ENCODE peak calls at places on chromosome 21, in eight cellular contexts. One of them, this sample, is unnamed.

GRCh38 chr21:32392880-32393676 is at the start of gene URB1:
- DNase-seq in fibroblast of lung: peak
- DNase-seq in dorsolateral prefrontal cortex: peak
- DNase-seq in thoracic aorta: peak
- DNase-seq in CD8-positive, alpha-beta memory T cell: peak
- DNase-seq in spleen: peak
- DNase-seq in SK-N-SH: peak
- DNase-seq in uterus: peak
- DNase-seq in this sample: peak

GRCh38 chr21:31945576-31945975 is 72.8 kb downstream of the HUNK start:
- DNase-seq in fibroblast of lung: peak
- DNase-seq in dorsolateral prefrontal cortex: no peak
- DNase-seq in thoracic aorta: no peak
- DNase-seq in CD8-positive, alpha-beta memory T cell: no peak
- DNase-seq in spleen: no peak
- DNase-seq in SK-N-SH: no peak
- DNase-seq in uterus: no peak
- DNase-seq in this sample: no peak

GRCh38 chr21:37060296-37060695 is 12.6 kb downstream of the PIGP start:
- DNase-seq in fibroblast of lung: peak
- DNase-seq in dorsolateral prefrontal cortex: peak
- DNase-seq in thoracic aorta: no peak
- DNase-seq in CD8-positive, alpha-beta memory T cell: no peak
- DNase-seq in spleen: no peak
- DNase-seq in SK-N-SH: peak
- DNase-seq in uterus: no peak
- DNase-seq in this sample: peak

GRCh38 chr21:39837861-39838359 is 29.3 kb upstream of the PCP4 start:
- DNase-seq in fibroblast of lung: no peak
- DNase-seq in dorsolateral prefrontal cortex: no peak
- DNase-seq in thoracic aorta: no peak
- DNase-seq in CD8-positive, alpha-beta memory T cell: no peak
- DNase-seq in spleen: no peak
- DNase-seq in SK-N-SH: no peak
- DNase-seq in uterus: no peak
- DNase-seq in this sample: no peak

GRCh38 chr21:38460171-38460742 is 38.0 kb downstream of the ERG start:
- DNase-seq in fibroblast of lung: peak
- DNase-seq in dorsolateral prefrontal cortex: no peak
- DNase-seq in thoracic aorta: no peak
- DNase-seq in CD8-positive, alpha-beta memory T cell: no peak
- DNase-seq in spleen: no peak
- DNase-seq in SK-N-SH: no peak
- DNase-seq in uterus: no peak
- DNase-seq in this sample: no peak

GRCh38 chr21:36429672-36430546 is 44.7 kb downstream of the CHAF1B start:
- DNase-seq in fibroblast of lung: peak
- DNase-seq in dorsolateral prefrontal cortex: no peak
- DNase-seq in thoracic aorta: peak
- DNase-seq in CD8-positive, alpha-beta memory T cell: peak
- DNase-seq in spleen: peak
- DNase-seq in SK-N-SH: peak
- DNase-seq in uterus: peak
- DNase-seq in this sample: no peak

GRCh38 chr21:36120304-36120902 is 14.5 kb upstream of the CBR3 start:
- DNase-seq in fibroblast of lung: no peak
- DNase-seq in dorsolateral prefrontal cortex: no peak
- DNase-seq in thoracic aorta: no peak
- DNase-seq in CD8-positive, alpha-beta memory T cell: no peak
- DNase-seq in spleen: no peak
- DNase-seq in SK-N-SH: no peak
- DNase-seq in uterus: no peak
- DNase-seq in this sample: peak

GRCh38 chr21:19031956-19032355 is 628.4 kb upstream of the TMPRSS15 start:
- DNase-seq in fibroblast of lung: no peak
- DNase-seq in dorsolateral prefrontal cortex: no peak
- DNase-seq in thoracic aorta: no peak
- DNase-seq in CD8-positive, alpha-beta memory T cell: no peak
- DNase-seq in spleen: no peak
- DNase-seq in SK-N-SH: no peak
- DNase-seq in uterus: no peak
- DNase-seq in this sample: no peak

GRCh38 chr21:38913120-38913975 is 107.6 kb downstream of the ETS2 start:
- DNase-seq in fibroblast of lung: peak
- DNase-seq in dorsolateral prefrontal cortex: peak
- DNase-seq in thoracic aorta: peak
- DNase-seq in CD8-positive, alpha-beta memory T cell: no peak
- DNase-seq in spleen: peak
- DNase-seq in SK-N-SH: peak
- DNase-seq in uterus: peak
- DNase-seq in this sample: no peak

GRCh38 chr21:23543334-23543733 is 2063.9 kb downstream of the MRPL39 start:
- DNase-seq in fibroblast of lung: no peak
- DNase-seq in dorsolateral prefrontal cortex: no peak
- DNase-seq in thoracic aorta: no peak
- DNase-seq in CD8-positive, alpha-beta memory T cell: no peak
- DNase-seq in spleen: no peak
- DNase-seq in SK-N-SH: no peak
- DNase-seq in uterus: no peak
- DNase-seq in this sample: no peak

GRCh38 chr21:36478941-36479340 is 981 bp downstream of the CLDN14 start:
- DNase-seq in fibroblast of lung: peak
- DNase-seq in dorsolateral prefrontal cortex: no peak
- DNase-seq in thoracic aorta: no peak
- DNase-seq in CD8-positive, alpha-beta memory T cell: no peak
- DNase-seq in spleen: peak
- DNase-seq in SK-N-SH: no peak
- DNase-seq in uterus: no peak
- DNase-seq in this sample: no peak

GRCh38 chr21:38669186-38669585 is 136.5 kb upstream of the ETS2 start:
- DNase-seq in fibroblast of lung: peak
- DNase-seq in dorsolateral prefrontal cortex: no peak
- DNase-seq in thoracic aorta: no peak
- DNase-seq in CD8-positive, alpha-beta memory T cell: no peak
- DNase-seq in spleen: no peak
- DNase-seq in SK-N-SH: peak
- DNase-seq in uterus: no peak
- DNase-seq in this sample: peak

GRCh38 chr21:29374481-29374880 is 75.8 kb downstream of the BACH1 start:
- DNase-seq in fibroblast of lung: no peak
- DNase-seq in dorsolateral prefrontal cortex: no peak
- DNase-seq in thoracic aorta: no peak
- DNase-seq in CD8-positive, alpha-beta memory T cell: no peak
- DNase-seq in spleen: no peak
- DNase-seq in SK-N-SH: no peak
- DNase-seq in uterus: no peak
- DNase-seq in this sample: no peak

GRCh38 chr21:36232641-36233040 is 76.0 kb downstream of the DOP1B start:
- DNase-seq in fibroblast of lung: no peak
- DNase-seq in dorsolateral prefrontal cortex: no peak
- DNase-seq in thoracic aorta: no peak
- DNase-seq in CD8-positive, alpha-beta memory T cell: no peak
- DNase-seq in spleen: peak
- DNase-seq in SK-N-SH: no peak
- DNase-seq in uterus: no peak
- DNase-seq in this sample: no peak

GRCh38 chr21:45549670-45550463 is 7.6 kb upstream of the SLC19A1 start:
- DNase-seq in fibroblast of lung: no peak
- DNase-seq in dorsolateral prefrontal cortex: no peak
- DNase-seq in thoracic aorta: no peak
- DNase-seq in CD8-positive, alpha-beta memory T cell: no peak
- DNase-seq in spleen: peak
- DNase-seq in SK-N-SH: peak
- DNase-seq in uterus: no peak
- DNase-seq in this sample: no peak
- H3K27ac ChIP-seq in fibroblast of lung: no peak
- H3K27ac ChIP-seq in dorsolateral prefrontal cortex: peak
- H3K27ac ChIP-seq in thoracic aorta: no peak
- H3K27ac ChIP-seq in CD8-positive, alpha-beta memory T cell: no peak
- H3K27ac ChIP-seq in spleen: peak
- H3K27ac ChIP-seq in SK-N-SH: no peak
- H3K27ac ChIP-seq in uterus: no peak
- H3K27ac ChIP-seq in this sample: no peak

GRCh38 chr21:44890338-44890931 is 16.9 kb upstream of the PTTG1IP start:
- DNase-seq in fibroblast of lung: no peak
- DNase-seq in dorsolateral prefrontal cortex: no peak
- DNase-seq in thoracic aorta: no peak
- DNase-seq in CD8-positive, alpha-beta memory T cell: no peak
- DNase-seq in spleen: peak
- DNase-seq in SK-N-SH: peak
- DNase-seq in uterus: no peak
- DNase-seq in this sample: no peak

GRCh38 chr21:44889625-44890337 is 16.3 kb upstream of the PTTG1IP start:
- DNase-seq in fibroblast of lung: no peak
- DNase-seq in dorsolateral prefrontal cortex: no peak
- DNase-seq in thoracic aorta: no peak
- DNase-seq in CD8-positive, alpha-beta memory T cell: no peak
- DNase-seq in spleen: peak
- DNase-seq in SK-N-SH: no peak
- DNase-seq in uterus: no peak
- DNase-seq in this sample: no peak

GRCh38 chr21:44891631-44892031 is 18.1 kb upstream of the PTTG1IP start:
- DNase-seq in fibroblast of lung: no peak
- DNase-seq in dorsolateral prefrontal cortex: no peak
- DNase-seq in thoracic aorta: no peak
- DNase-seq in CD8-positive, alpha-beta memory T cell: no peak
- DNase-seq in spleen: no peak
- DNase-seq in SK-N-SH: no peak
- DNase-seq in uterus: no peak
- DNase-seq in this sample: no peak

GRCh38 chr21:44892095-44892494 is 18.6 kb upstream of the PTTG1IP start:
- DNase-seq in fibroblast of lung: no peak
- DNase-seq in dorsolateral prefrontal cortex: no peak
- DNase-seq in thoracic aorta: no peak
- DNase-seq in CD8-positive, alpha-beta memory T cell: no peak
- DNase-seq in spleen: no peak
- DNase-seq in SK-N-SH: no peak
- DNase-seq in uterus: no peak
- DNase-seq in this sample: no peak

DNA sequence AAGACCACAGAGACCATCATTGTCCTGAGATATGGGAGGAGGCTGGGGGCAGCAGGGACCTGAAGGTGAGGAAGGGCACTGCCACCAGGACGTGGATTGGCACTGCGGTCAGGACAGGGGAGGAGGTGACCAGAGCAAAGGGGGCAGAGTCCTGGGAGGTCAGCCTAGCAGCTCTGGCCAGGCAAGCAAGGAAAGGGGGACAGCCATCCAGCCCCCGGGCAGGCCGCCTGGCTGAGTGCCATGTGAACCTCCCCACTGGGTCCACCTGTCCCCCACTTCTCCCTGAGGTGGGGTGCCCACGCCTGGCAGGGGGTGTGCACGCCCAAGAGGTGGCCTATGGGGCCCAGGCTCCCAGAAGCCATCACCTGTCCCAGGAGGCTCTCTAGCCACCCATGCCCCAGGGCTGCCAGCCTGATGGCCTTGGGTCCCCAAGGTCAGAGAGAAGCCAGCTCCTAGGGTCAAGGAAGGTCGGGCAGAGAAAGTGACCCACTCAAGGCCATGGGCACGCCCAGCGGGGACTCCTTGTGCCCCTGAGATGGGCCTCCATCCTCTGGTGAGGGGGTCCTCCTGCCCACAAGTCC is 17.6 kb upstream of the PTTG1IP start:
- DNase-seq in fibroblast of lung: no peak
- DNase-seq in dorsolateral prefrontal cortex: no peak
- DNase-seq in thoracic aorta: no peak
- DNase-seq in CD8-positive, alpha-beta memory T cell: no peak
- DNase-seq in spleen: peak
- DNase-seq in SK-N-SH: no peak
- DNase-seq in uterus: no peak
- DNase-seq in this sample: no peak
- H3K27ac ChIP-seq in fibroblast of lung: no peak
- H3K27ac ChIP-seq in dorsolateral prefrontal cortex: no peak
- H3K27ac ChIP-seq in thoracic aorta: no peak
- H3K27ac ChIP-seq in CD8-positive, alpha-beta memory T cell: no peak
- H3K27ac ChIP-seq in spleen: no peak
- H3K27ac ChIP-seq in SK-N-SH: no peak
- H3K27ac ChIP-seq in uterus: no peak
- H3K27ac ChIP-seq in this sample: no peak

GRCh38 chr21:15138475-15138874 is 73.7 kb upstream of the NRIP1 start:
- DNase-seq in fibroblast of lung: no peak
- DNase-seq in dorsolateral prefrontal cortex: no peak
- DNase-seq in thoracic aorta: no peak
- DNase-seq in CD8-positive, alpha-beta memory T cell: no peak
- DNase-seq in spleen: no peak
- DNase-seq in SK-N-SH: no peak
- DNase-seq in uterus: no peak
- DNase-seq in this sample: no peak
- H3K27ac ChIP-seq in fibroblast of lung: no peak
- H3K27ac ChIP-seq in dorsolateral prefrontal cortex: no peak
- H3K27ac ChIP-seq in thoracic aorta: no peak
- H3K27ac ChIP-seq in CD8-positive, alpha-beta memory T cell: no peak
- H3K27ac ChIP-seq in spleen: no peak
- H3K27ac ChIP-seq in SK-N-SH: no peak
- H3K27ac ChIP-seq in uterus: no peak
- H3K27ac ChIP-seq in this sample: no peak

DNA sequence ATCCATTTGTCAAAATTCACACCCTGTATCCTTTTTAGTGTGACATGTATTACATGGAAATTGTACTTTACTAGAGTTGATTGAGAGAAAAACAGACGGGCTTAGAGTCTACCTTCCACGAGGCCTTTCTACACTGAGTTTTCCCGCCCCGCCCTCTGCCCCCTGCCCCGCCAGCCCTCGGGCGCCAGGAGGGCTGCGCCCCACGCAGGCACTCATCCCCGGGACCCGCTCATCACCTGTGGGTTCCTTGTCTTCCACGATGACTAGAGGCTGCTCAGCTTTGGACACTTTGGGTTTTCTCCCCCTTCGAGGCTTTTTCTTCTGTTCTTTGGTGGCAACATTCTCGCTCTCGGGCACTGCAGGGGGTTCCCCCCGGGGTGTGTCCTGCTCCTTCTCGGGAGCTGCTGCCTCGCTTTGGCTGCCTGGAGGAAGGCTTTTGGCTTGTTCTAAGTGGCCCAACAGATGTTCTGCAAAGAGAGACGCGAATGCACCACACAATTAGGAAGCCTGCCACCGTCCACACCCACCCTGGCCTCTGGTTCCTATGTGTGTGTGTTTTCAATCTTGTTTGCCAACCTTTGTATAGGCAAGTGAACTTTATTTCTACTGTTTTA is 39.6 kb downstream of the PRDM15 start:
- DNase-seq in fibroblast of lung: no peak
- DNase-seq in dorsolateral prefrontal cortex: no peak
- DNase-seq in thoracic aorta: no peak
- DNase-seq in CD8-positive, alpha-beta memory T cell: no peak
- DNase-seq in spleen: peak
- DNase-seq in SK-N-SH: no peak
- DNase-seq in uterus: no peak
- DNase-seq in this sample: no peak
- H3K27ac ChIP-seq in fibroblast of lung: no peak
- H3K27ac ChIP-seq in dorsolateral prefrontal cortex: no peak
- H3K27ac ChIP-seq in thoracic aorta: no peak
- H3K27ac ChIP-seq in CD8-positive, alpha-beta memory T cell: no peak
- H3K27ac ChIP-seq in spleen: no peak
- H3K27ac ChIP-seq in SK-N-SH: no peak
- H3K27ac ChIP-seq in uterus: no peak
- H3K27ac ChIP-seq in this sample: no peak

This sample was measured in Karpas-422.